ENCODE peak calls at places on chromosomes 3 and 15, in seven cellular contexts. G is fibroblast of lung, L is colonic mucosa, Z is fibroblast of pulmonary artery, P is endodermal cell, K is Panc1, A is foreskin fibroblast. X is an unnamed sample.

GRCh38 chr3:141373232-141373631 is 4.9 kb downstream of the ZBTB38 start:
- DNase-seq in G (no peak), L (no peak), Z (no peak), P (no peak), K (no peak), A (no peak), X (no peak)

GRCh38 chr15:39887832-39888231 is 32.2 kb downstream of the GPR176 start:
- DNase-seq in G (peak), L (peak), Z (peak), P (peak), K (peak), A (peak), X (peak)

GRCh38 chr3:53554559-53555511 is 60.4 kb downstream of the CACNA1D start:
- DNase-seq in G (no peak), L (no peak), Z (no peak), P (no peak), K (no peak), A (no peak), X (no peak)

GRCh38 chr15:45653702-45654424 is 19.0 kb downstream of the SQOR start:
- DNase-seq in G (no peak), L (no peak), Z (peak), P (no peak), K (no peak), A (no peak), X (no peak)

GRCh38 chr3:185693985-185694675 is 108.0 kb downstream of the SENP2 start:
- DNase-seq in G (peak), L (no peak), Z (peak), P (no peak), K (no peak), A (peak), X (peak)

GRCh38 chr3:134708671-134709070 is 57.8 kb upstream of the KY start:
- DNase-seq in G (peak), L (no peak), Z (no peak), P (no peak), K (no peak), A (peak), X (no peak)

GRCh38 chr3:13711911-13712650 is 163.2 kb downstream of the FBLN2 start:
- DNase-seq in G (no peak), L (peak), Z (no peak), P (peak), K (no peak), A (no peak), X (no peak)

GRCh38 chr15:78617131-78617915 is 3.5 kb downstream of the CHRNA3 start:
- DNase-seq in G (no peak), L (no peak), Z (no peak), P (no peak), K (no peak), A (no peak), X (no peak)

GRCh38 chr3:172877011-172877410 is 126.5 kb downstream of the ECT2 start:
- DNase-seq in G (no peak), L (no peak), Z (peak), P (no peak), K (no peak), A (no peak), X (peak)

GRCh38 chr3:129003578-129004112 is 2.5 kb downstream of the EFCC1 start:
- DNase-seq in G (no peak), L (peak), Z (no peak), P (peak), K (no peak), A (no peak), X (no peak)
- TF ChIP-seq CTCF in G (no peak), L (no peak), Z (no peak), P (peak), K (no peak), A (no peak), X (no peak)

GRCh38 chr15:91142097-91142744 is 42.2 kb downstream of the SV2B start:
- DNase-seq in G (no peak), L (no peak), Z (peak), P (peak), K (no peak), A (peak), X (peak)
- TF ChIP-seq CTCF in G (peak), L (peak), Z (peak), P (peak), K (peak), A (peak), X (peak)

DNA sequence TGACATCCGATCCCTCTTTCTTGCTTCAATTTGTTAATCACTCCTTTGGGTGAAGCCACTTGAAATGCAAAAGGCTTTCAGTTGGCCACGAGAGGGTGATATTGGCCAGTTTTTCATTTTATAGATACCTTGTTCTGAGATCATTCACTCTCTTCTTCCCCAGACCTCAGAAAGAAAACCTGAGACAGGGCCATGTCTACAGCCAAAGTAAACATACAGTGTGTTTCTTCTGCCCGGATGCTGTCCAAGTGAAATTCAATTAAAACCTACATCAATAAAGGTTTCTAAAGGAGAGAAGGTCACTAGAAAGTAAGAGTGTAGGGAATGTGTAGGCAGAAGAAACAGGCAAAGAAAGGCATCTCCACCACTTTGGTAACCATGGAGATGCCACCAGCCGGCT is 39.5 kb upstream of the FMN1 start:
- DNase-seq in G (peak), L (no peak), Z (peak), P (no peak), K (no peak), A (peak), X (peak)
- TF ChIP-seq CTCF in G (peak), L (peak), Z (peak), P (peak), K (peak), A (peak), X (peak)

DNA sequence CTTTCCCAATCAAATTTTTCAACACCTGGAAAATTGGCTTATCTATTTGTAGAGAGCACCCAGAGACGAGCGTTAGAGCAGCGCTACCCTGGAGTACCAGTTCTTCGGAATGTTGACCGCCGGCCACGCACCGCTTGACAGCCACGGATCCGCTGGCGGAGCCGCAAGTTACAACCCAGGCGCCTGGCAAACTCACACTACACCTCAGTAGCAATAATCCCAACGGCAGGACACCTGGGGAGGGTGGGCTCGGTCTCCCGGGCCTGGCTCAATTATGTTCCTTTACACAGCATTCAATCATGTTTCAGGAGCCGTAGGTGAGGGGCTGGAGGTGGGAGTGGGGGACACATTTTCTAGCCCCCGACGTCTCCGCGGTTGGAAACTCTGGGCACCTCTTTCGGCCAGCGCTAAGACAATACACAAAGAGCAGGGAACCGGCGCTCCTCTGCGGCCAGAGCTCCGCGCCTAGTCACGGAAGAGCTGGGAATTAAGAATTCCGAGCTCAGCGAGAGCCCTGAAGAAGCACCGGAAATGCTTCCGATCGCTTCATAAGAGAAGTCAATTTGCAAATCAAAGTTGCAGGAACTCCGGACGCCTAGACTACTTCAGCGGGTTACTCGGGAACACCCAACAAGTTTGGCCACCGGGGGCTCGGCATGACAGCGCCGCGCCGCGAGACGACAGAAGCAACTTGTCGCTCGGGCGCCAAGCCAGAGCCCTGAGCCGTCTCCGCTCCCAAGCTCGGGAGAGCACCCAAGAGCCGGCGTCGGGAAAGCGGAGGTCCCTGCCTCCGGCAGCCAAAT is 1.0 kb downstream of the MB21D2 start:
- DNase-seq in G (peak), L (peak), Z (peak), P (peak), K (no peak), A (peak), X (peak)
- TF ChIP-seq CTCF in G (no peak), L (no peak), Z (no peak), P (peak), K (no peak), A (no peak), X (no peak)

GRCh38 chr3:55572816-55573215 is 85.7 kb upstream of the WNT5A start:
- DNase-seq in G (no peak), L (no peak), Z (no peak), P (no peak), K (no peak), A (no peak), X (no peak)

GRCh38 chr3:55570361-55570760 is 83.3 kb upstream of the WNT5A start:
- DNase-seq in G (peak), L (no peak), Z (peak), P (no peak), K (no peak), A (no peak), X (peak)

GRCh38 chr3:55571216-55571813 is 84.2 kb upstream of the WNT5A start:
- DNase-seq in G (peak), L (no peak), Z (no peak), P (peak), K (no peak), A (no peak), X (no peak)

GRCh38 chr3:55574671-55575070 is 87.6 kb upstream of the WNT5A start:
- DNase-seq in G (no peak), L (no peak), Z (no peak), P (no peak), K (no peak), A (no peak), X (no peak)

GRCh38 chr3:55571913-55572312 is 84.8 kb upstream of the WNT5A start:
- DNase-seq in G (peak), L (peak), Z (peak), P (peak), K (no peak), A (no peak), X (no peak)
- TF ChIP-seq CTCF in G (no peak), L (no peak), Z (no peak), P (peak), K (no peak), A (no peak), X (peak)